ENCODE peak calls at places on chromosomes 4 and X, in nine cellular contexts. O is ovary, B is stomach, Z is esophagus muscularis mucosa, T is tibial nerve, P is H1, S is SK-N-SH, K is suprapubic skin, X is K562. R is an unnamed sample. For H3K36me3, the result is how much of the 10 kb centered on the place peaks cover.

GRCh38 chrX:124507276-124507675 is 160.9 kb downstream of the SH2D1A start:
- DNase-seq in P (no peak), X (no peak), S (no peak), B (no peak), Z (no peak), K (no peak), T (no peak), O (no peak), R (no peak)

GRCh38 chr4:171812377-171813194 is 618 bp upstream of the GALNTL6 start:
- DNase-seq in Z (peak), K (no peak), O (no peak), T (no peak), P (no peak), B (no peak), X (peak), S (peak), R (no peak)

GRCh38 chr4:73281982-73282381 is 23.4 kb upstream of the ANKRD17 start:
- DNase-seq in S (no peak), K (no peak), B (no peak), T (no peak), Z (no peak), P (no peak), X (no peak), O (no peak), R (no peak)

GRCh38 chr4:138241281-138242075 is 671 bp downstream of the SLC7A11 start:
- DNase-seq in P (no peak), B (no peak), K (no peak), X (peak), S (no peak), O (peak), T (no peak), Z (no peak), R (no peak)

GRCh38 chr4:167775374-167775773 is 317.0 kb upstream of the ANXA10 start:
- DNase-seq in O (no peak), K (no peak), X (no peak), B (no peak), P (no peak), S (no peak), Z (no peak), T (no peak), R (no peak)

GRCh38 chr4:832108-832507 is 6.2 kb upstream of the CPLX1 start:
- DNase-seq in B (no peak), Z (no peak), P (no peak), X (no peak), S (no peak), O (no peak), K (no peak), T (no peak), R (no peak)

GRCh38 chrX:20118065-20118824 is 1.5 kb upstream of the MAP7D2 start:
- DNase-seq in O (no peak), P (no peak), B (peak), Z (no peak), X (no peak), T (no peak), K (no peak), S (no peak), R (peak)

GRCh38 chr4:142404191-142404611 is 441.9 kb downstream of the INPP4B start:
- DNase-seq in B (no peak), Z (no peak), X (no peak), P (no peak), S (no peak), T (no peak), O (no peak), K (peak), R (no peak)

GRCh38 chrX:19787305-19787704 is 100.1 kb downstream of the SH3KBP1 start:
- DNase-seq in T (no peak), X (no peak), O (no peak), B (no peak), Z (no peak), P (no peak), S (no peak), K (no peak), R (no peak)

GRCh38 chr4:180710643-180711337 is 1532.4 kb upstream of the TENM3 start:
- DNase-seq in X (no peak), O (no peak), Z (no peak), T (no peak), K (no peak), P (no peak), B (no peak), S (no peak), R (no peak)

GRCh38 chr4:85783483-85783882 is 308.5 kb downstream of the ARHGAP24 start:
- DNase-seq in O (no peak), K (no peak), P (no peak), S (no peak), T (no peak), X (no peak), Z (no peak), B (no peak), R (no peak)

GRCh38 chrX:116317409-116317808 is 119.0 kb upstream of the SLC6A14 start:
- DNase-seq in B (peak), K (no peak), P (no peak), O (no peak), S (no peak), Z (no peak), T (no peak), X (no peak), R (no peak)

GRCh38 chr4:6695660-6696581 is 2.2 kb downstream of the S100P start:
- DNase-seq in T (no peak), K (peak), B (peak), O (no peak), X (no peak), P (no peak), S (peak), Z (no peak), R (peak)

GRCh38 chrX:103629295-103630170 is 758 bp downstream of the TCEAL1 start:
- DNase-seq in B (peak), X (peak), O (peak), P (no peak), K (peak), Z (no peak), T (peak), S (peak), R (peak)

GRCh38 chrX:133434197-133434820 is 19.0 kb upstream of the GPC4 start:
- DNase-seq in O (no peak), T (no peak), X (peak), B (no peak), S (no peak), P (no peak), Z (no peak), K (no peak), R (no peak)

GRCh38 chrX:150364347-150365050 is 1.4 kb downstream of the MAMLD1 start:
- DNase-seq in Z (no peak), S (peak), K (no peak), T (peak), B (no peak), O (peak), P (no peak), X (no peak), R (peak)

GRCh38 chr4:67566335-67566734 is 7.8 kb downstream of the STAP1 start:
- DNase-seq in T (no peak), Z (no peak), K (no peak), O (no peak), B (no peak), X (no peak), S (no peak), P (no peak), R (no peak)

GRCh38 chrX:20361081-20361889 is 94.6 kb upstream of the RPS6KA3 start:
- DNase-seq in S (no peak), X (no peak), B (no peak), K (no peak), P (no peak), Z (no peak), T (peak), O (no peak), R (no peak)

GRCh38 chrX:155031657-155032056 is 5.0 kb downstream of the FUNDC2 start:
- DNase-seq in S (no peak), K (no peak), Z (no peak), X (no peak), B (no peak), O (no peak), P (no peak), T (no peak), R (no peak)

GRCh38 chrX:115330498-115331138 is 41.1 kb downstream of the LUZP4 start:
- DNase-seq in Z (no peak), O (peak), S (peak), P (no peak), K (no peak), X (peak), B (no peak), T (no peak), R (peak)

GRCh38 chr4:185437809-185438208 is 12.0 kb upstream of the UFSP2 start:
- DNase-seq in S (no peak), K (no peak), P (no peak), O (no peak), X (no peak), B (no peak), Z (no peak), T (no peak), R (no peak)

GRCh38 chrX:69759921-69760625 is 144.2 kb downstream of the EDA start:
- DNase-seq in T (no peak), O (no peak), P (no peak), B (no peak), Z (no peak), X (no peak), K (no peak), S (no peak), R (no peak)

GRCh38 chrX:12076046-12076445 is 62.2 kb upstream of the FRMPD4 start:
- DNase-seq in T (no peak), P (no peak), S (no peak), K (no peak), O (no peak), B (no peak), X (no peak), Z (no peak), R (no peak)

GRCh38 chr4:15781427-15782095 is 3.4 kb downstream of the CD38 start:
- DNase-seq in P (no peak), Z (no peak), X (no peak), S (no peak), B (no peak), T (no peak), K (no peak), O (no peak), R (peak)

GRCh38 chr4:98970386-98970785 is 25.1 kb upstream of the METAP1 start:
- DNase-seq in Z (no peak), S (no peak), B (no peak), T (no peak), K (no peak), P (no peak), X (no peak), O (no peak), R (no peak)

GRCh38 chr4:1201851-1202525 is 29.6 kb upstream of the SPON2 start:
- DNase-seq in T (peak), X (peak), K (peak), S (peak), B (peak), Z (peak), O (peak), P (no peak), R (peak)

GRCh38 chr4:110184791-110185155 is 13.6 kb downstream of the ELOVL6 start:
- DNase-seq in S (peak), K (no peak), Z (no peak), B (no peak), X (no peak), O (no peak), P (no peak), T (no peak), R (no peak)
- H3K36me3 ChIP-seq in S (under half), K (under half), Z (under half), B (under half), X (half or more), O (under half), P (under half), T (under half), R (under half)

GRCh38 chr4:3497554-3498389 is 34.5 kb downstream of the LRPAP1 start:
- DNase-seq in T (no peak), K (no peak), X (peak), B (no peak), O (no peak), P (no peak), Z (no peak), S (no peak), R (no peak)
- H3K27ac ChIP-seq in T (no peak), K (no peak), X (no peak), B (no peak), O (no peak), P (no peak), Z (no peak), S (no peak), R (no peak)

DNA sequence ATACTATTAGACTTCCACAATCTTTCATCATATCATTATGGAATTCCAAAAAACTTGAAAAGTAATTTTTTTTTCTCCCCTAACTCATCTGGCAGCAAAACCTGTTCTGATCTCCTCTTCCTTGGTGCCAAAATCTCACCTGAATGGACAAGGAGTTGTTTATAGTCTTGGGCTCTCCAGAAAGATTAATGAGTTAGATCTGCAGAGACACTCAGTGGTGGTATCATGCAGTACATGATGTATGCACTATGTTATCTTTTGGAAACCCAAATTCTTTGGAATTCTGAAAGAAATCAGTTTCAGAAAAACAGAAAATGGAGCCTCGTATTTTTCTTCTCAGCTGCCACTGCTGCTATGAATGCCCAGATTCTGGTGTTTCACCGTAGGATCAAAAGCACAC is 11.7 kb downstream of the GPM6B start:
- DNase-seq in T (no peak), Z (no peak), K (no peak), S (no peak), X (no peak), O (no peak), B (no peak), P (no peak), R (no peak)
- TF ChIP-seq EP300 in T (no peak), Z (no peak), K (no peak), S (no peak), X (no peak), O (no peak), B (no peak), P (no peak), R (no peak)

DNA sequence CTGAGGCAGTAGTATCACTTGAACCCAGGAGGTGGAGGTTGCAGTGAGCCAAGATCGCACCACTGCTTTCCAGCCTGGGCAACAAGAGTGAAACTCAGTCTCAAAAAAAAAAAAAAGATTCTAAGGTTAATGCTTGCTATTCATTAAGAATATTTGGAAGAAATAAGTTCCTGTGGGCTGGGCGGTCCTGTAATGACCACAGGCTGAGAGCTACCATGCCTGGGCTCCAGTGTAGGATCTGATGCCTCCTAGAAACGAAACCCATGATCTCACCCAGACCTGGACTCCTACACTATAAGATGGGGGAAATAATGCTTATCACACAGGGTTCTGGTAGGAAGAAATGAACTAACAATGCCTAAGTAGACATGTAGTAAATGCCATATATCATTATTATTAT is 17.8 kb downstream of the TMEM192 start:
- DNase-seq in O (no peak), K (no peak), P (no peak), Z (peak), S (no peak), X (no peak), B (no peak), T (no peak), R (no peak)
- H3K36me3 ChIP-seq in O (under half), K (under half), P (under half), Z (half or more), S (under half), X (under half), B (half or more), T (half or more), R (under half)

GRCh38 chr4:125735107-125735506 is 420.4 kb downstream of the FAT4 start:
- DNase-seq in S (peak), Z (no peak), P (no peak), K (no peak), B (no peak), T (no peak), O (no peak), X (no peak), R (no peak)
- H3K27ac ChIP-seq in S (peak), Z (no peak), P (no peak), K (no peak), B (no peak), T (no peak), O (no peak), X (no peak), R (no peak)

DNA sequence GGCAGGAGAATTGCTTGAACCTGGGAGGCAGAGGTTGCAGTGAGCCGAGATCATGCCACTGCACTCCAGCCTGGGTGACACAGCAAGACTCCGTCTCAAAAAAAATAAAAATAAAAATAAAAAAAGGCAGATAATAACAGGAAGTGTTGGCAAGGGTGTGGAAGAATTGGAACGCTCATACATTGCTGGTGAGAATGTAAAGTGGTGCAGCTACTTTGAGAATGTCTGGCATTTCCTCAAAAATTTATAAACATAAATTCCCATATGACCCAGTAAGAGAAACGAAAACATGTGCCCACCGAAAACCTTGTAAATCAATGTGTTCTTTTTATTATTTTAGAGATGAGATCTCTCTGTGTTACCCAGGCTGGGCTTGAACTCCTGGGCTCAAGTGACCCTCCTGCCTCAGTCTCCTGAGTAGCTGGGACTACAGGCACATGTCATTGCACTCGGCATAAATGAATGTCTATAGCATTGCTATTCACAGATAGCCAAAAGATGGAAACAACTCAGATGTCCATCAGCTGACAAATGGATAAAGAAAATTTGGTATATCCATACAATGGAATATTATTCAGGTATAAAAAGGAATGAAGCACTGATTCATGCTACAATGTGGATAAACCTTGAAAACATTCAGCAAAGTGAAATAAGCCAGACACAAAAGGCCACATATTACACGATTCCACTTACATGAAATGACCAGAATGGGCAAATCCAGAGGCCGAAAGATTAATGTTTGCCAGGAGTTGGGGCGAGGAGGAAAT is 63.7 kb upstream of the PLAC1 start:
- DNase-seq in T (no peak), S (no peak), O (no peak), Z (no peak), X (no peak), B (no peak), K (no peak), P (no peak), R (no peak)
- TF ChIP-seq EP300 in T (no peak), S (no peak), O (no peak), Z (no peak), X (no peak), B (no peak), K (no peak), P (no peak), R (no peak)

R was measured in transverse colon.